ENCODE peak calls at places on chromosomes 4 and X, in four cellular contexts. One of them, this sample, is unnamed.
A peak's percentile ranks its signal among the peaks of the same experiment; 100 is the strongest.

GRCh38 chr4:23266401-23266800 is 573.7 kb downstream of the GBA3 start:
- DNase-seq in upper lobe of right lung: no peak
- DNase-seq in vagina: no peak
- DNase-seq in esophagus squamous epithelium: no peak
- DNase-seq in this sample: no peak

GRCh38 chrX:17395154-17395553 is 20.2 kb downstream of the NHS start:
- DNase-seq in vagina: no peak
- DNase-seq in esophagus squamous epithelium: no peak
- DNase-seq in upper lobe of right lung: no peak
- DNase-seq in this sample: no peak

GRCh38 chr4:137909910-137910309 is 332.2 kb downstream of the SLC7A11 start:
- DNase-seq in vagina: no peak
- DNase-seq in upper lobe of right lung: peak; percentile 45
- DNase-seq in esophagus squamous epithelium: no peak
- DNase-seq in this sample: no peak

GRCh38 chrX:44748014-44748413 is 95.8 kb upstream of the DUSP21 start:
- DNase-seq in vagina: no peak
- DNase-seq in upper lobe of right lung: no peak
- DNase-seq in esophagus squamous epithelium: no peak
- DNase-seq in this sample: no peak

GRCh38 chr4:169017971-169018370 is 7.9 kb upstream of the CBR4 start:
- DNase-seq in upper lobe of right lung: no peak
- DNase-seq in vagina: no peak
- DNase-seq in esophagus squamous epithelium: no peak
- DNase-seq in this sample: no peak

GRCh38 chr4:35125995-35126712 is 1118.2 kb downstream of the ARAP2 start:
- DNase-seq in esophagus squamous epithelium: no peak
- DNase-seq in upper lobe of right lung: no peak
- DNase-seq in vagina: no peak
- DNase-seq in this sample: no peak

GRCh38 chrX:30010471-30010870 is 204.9 kb upstream of the MAGEB2 start:
- DNase-seq in vagina: no peak
- DNase-seq in upper lobe of right lung: no peak
- DNase-seq in esophagus squamous epithelium: no peak
- DNase-seq in this sample: no peak

GRCh38 chr4:623914-624626 is 1.3 kb upstream of the PDE6B start:
- DNase-seq in vagina: no peak
- DNase-seq in upper lobe of right lung: no peak
- DNase-seq in esophagus squamous epithelium: no peak
- DNase-seq in this sample: no peak

GRCh38 chrX:21840199-21840557 is 761 bp downstream of the MBTPS2 start:
- DNase-seq in esophagus squamous epithelium: no peak
- DNase-seq in upper lobe of right lung: no peak
- DNase-seq in vagina: no peak
- DNase-seq in this sample: no peak

GRCh38 chr4:170758988-170759387 is 669.2 kb upstream of the AADAT start:
- DNase-seq in upper lobe of right lung: no peak
- DNase-seq in esophagus squamous epithelium: no peak
- DNase-seq in vagina: no peak
- DNase-seq in this sample: no peak

GRCh38 chr4:16066586-16067128 is 17.2 kb downstream of the PROM1 start:
- DNase-seq in vagina: no peak
- DNase-seq in upper lobe of right lung: no peak
- DNase-seq in esophagus squamous epithelium: no peak
- DNase-seq in this sample: no peak

GRCh38 chr4:7287918-7288280 is 95.6 kb downstream of the SORCS2 start:
- DNase-seq in vagina: no peak
- DNase-seq in upper lobe of right lung: no peak
- DNase-seq in esophagus squamous epithelium: no peak
- DNase-seq in this sample: no peak

GRCh38 chr4:141169391-141169790 is 36.1 kb upstream of the RNF150 start:
- DNase-seq in esophagus squamous epithelium: no peak
- DNase-seq in vagina: no peak
- DNase-seq in upper lobe of right lung: no peak
- DNase-seq in this sample: no peak

GRCh38 chr4:138190452-138190858 is 51.7 kb downstream of the SLC7A11 start:
- DNase-seq in upper lobe of right lung: no peak
- DNase-seq in vagina: no peak
- DNase-seq in esophagus squamous epithelium: no peak
- DNase-seq in this sample: no peak

GRCh38 chr4:32680946-32681345 is 1960.8 kb downstream of the PCDH7 start:
- DNase-seq in esophagus squamous epithelium: no peak
- DNase-seq in vagina: no peak
- DNase-seq in upper lobe of right lung: no peak
- DNase-seq in this sample: no peak

GRCh38 chr4:17324431-17324830 is 187.5 kb downstream of the QDPR start:
- DNase-seq in esophagus squamous epithelium: no peak
- DNase-seq in upper lobe of right lung: no peak
- DNase-seq in vagina: no peak
- DNase-seq in this sample: peak; percentile 19

GRCh38 chr4:48033825-48034413 is 17.3 kb downstream of the NIPAL1 start:
- DNase-seq in vagina: no peak
- DNase-seq in upper lobe of right lung: no peak
- DNase-seq in esophagus squamous epithelium: no peak
- DNase-seq in this sample: no peak

GRCh38 chr4:184913356-184914143 is 87.8 kb upstream of the ACSL1 start:
- DNase-seq in vagina: no peak
- DNase-seq in esophagus squamous epithelium: no peak
- DNase-seq in upper lobe of right lung: no peak
- DNase-seq in this sample: no peak

GRCh38 chr4:142282870-142283431 is 563.1 kb downstream of the INPP4B start:
- DNase-seq in esophagus squamous epithelium: no peak
- DNase-seq in vagina: no peak
- DNase-seq in upper lobe of right lung: no peak
- DNase-seq in this sample: no peak

GRCh38 chr4:183287309-183287659 is 32.8 kb downstream of the CLDN22 start:
- DNase-seq in upper lobe of right lung: no peak
- DNase-seq in esophagus squamous epithelium: no peak
- DNase-seq in vagina: no peak
- DNase-seq in this sample: no peak

GRCh38 chrX:65668362-65669310 is 1.2 kb downstream of the MSN start:
- DNase-seq in upper lobe of right lung: peak; percentile 76
- DNase-seq in esophagus squamous epithelium: peak; percentile 12
- DNase-seq in vagina: no peak
- DNase-seq in this sample: peak; percentile 21

GRCh38 chr4:26985836-26986235 is 125.2 kb downstream of the STIM2 start:
- DNase-seq in esophagus squamous epithelium: no peak
- DNase-seq in vagina: no peak
- DNase-seq in upper lobe of right lung: no peak
- DNase-seq in this sample: no peak

GRCh38 chr4:16860506-16860905 is 37.9 kb downstream of the LDB2 start:
- DNase-seq in esophagus squamous epithelium: no peak
- DNase-seq in upper lobe of right lung: no peak
- DNase-seq in vagina: no peak
- DNase-seq in this sample: no peak

DNA sequence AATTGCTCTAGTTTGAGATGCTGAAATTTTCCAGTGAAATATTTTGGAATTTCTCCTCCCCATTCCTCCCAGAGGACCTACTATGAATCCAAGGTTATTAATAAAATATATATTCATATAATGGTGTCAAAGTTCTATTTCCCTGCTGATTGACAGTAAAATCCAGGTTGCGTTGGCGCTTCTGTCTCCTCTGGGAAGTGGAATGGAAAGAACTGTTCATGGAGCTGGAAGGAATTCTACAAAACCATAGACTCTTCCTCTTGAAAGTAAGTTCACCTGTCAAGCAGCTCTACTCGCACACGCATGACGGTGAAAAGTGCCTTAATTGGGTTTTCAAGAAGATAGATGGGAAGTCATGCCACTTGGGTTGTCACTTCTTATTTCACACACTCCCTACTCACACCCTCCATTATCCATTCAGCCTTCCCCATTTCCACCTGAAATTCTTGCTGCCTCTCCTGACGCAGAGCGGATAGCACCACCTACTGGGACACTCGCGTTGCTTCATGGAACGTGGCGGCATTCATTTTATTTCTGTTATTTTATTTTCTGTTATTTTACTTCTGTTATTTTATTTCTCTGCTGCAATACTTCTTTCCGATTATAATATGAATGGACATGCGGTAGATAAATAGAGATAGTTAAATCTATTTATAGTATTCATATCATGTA is 351.5 kb downstream of the NLGN4X start:
- DNase-seq in upper lobe of right lung: no peak
- DNase-seq in vagina: no peak
- DNase-seq in esophagus squamous epithelium: no peak
- DNase-seq in this sample: peak; percentile 23
- TF ChIP-seq CTCF in upper lobe of right lung: peak; percentile 46
- TF ChIP-seq CTCF in vagina: no peak
- TF ChIP-seq CTCF in esophagus squamous epithelium: no peak
- TF ChIP-seq CTCF in this sample: peak; percentile 57

GRCh38 chr4:67106846-67107467 is 438.3 kb downstream of the CENPC start:
- DNase-seq in upper lobe of right lung: no peak
- DNase-seq in vagina: no peak
- DNase-seq in esophagus squamous epithelium: no peak
- DNase-seq in this sample: peak; percentile 61

GRCh38 chr4:67104145-67104544 is 441.2 kb downstream of the CENPC start:
- DNase-seq in upper lobe of right lung: no peak
- DNase-seq in vagina: no peak
- DNase-seq in esophagus squamous epithelium: no peak
- DNase-seq in this sample: no peak

DNA sequence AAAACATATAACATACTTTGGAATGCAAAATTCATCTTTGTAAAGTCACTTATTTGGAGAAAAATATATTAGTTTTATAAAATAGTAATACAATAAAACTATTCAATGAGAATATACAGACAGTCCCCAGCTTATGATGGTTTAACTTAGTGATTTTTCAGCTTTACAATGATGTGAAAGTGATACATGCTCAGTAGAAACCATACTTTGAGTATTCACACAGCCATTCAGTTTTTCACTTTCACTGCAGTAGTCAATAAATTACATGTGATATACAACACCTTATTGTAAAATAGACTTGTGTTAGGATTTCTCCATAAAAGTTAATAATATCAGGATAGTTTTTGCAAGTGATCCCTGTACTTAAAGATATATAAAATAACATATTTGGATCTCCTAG is 436.0 kb downstream of the CENPC start:
- DNase-seq in vagina: no peak
- DNase-seq in upper lobe of right lung: no peak
- DNase-seq in esophagus squamous epithelium: no peak
- DNase-seq in this sample: no peak
- TF ChIP-seq CTCF in vagina: no peak
- TF ChIP-seq CTCF in upper lobe of right lung: no peak
- TF ChIP-seq CTCF in esophagus squamous epithelium: no peak
- TF ChIP-seq CTCF in this sample: no peak

GRCh38 chr4:186536285-186536684 is 19.1 kb downstream of the MTNR1A start:
- DNase-seq in upper lobe of right lung: no peak
- DNase-seq in esophagus squamous epithelium: no peak
- DNase-seq in vagina: no peak
- DNase-seq in this sample: no peak
- TF ChIP-seq CTCF in upper lobe of right lung: no peak
- TF ChIP-seq CTCF in esophagus squamous epithelium: no peak
- TF ChIP-seq CTCF in vagina: no peak
- TF ChIP-seq CTCF in this sample: no peak

DNA sequence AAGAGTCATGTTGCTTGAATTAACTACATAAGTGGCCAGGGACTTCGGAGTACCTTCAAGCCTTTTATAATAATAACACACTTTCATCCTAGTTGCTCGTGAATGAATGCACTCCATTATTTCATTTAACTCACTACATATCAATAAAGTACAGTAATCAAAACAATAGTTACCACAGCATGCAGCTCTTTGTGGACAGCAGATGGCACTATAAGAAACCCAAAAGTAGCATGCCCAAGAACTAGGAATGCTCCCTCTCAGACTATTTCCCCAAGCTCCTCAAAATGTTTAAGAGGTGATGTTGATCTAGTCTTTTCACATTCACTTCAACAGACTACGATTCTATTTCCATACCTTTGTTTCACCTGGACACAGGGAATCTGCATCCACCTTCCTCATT is 500.8 kb upstream of the DIAPH2 start:
- DNase-seq in vagina: no peak
- DNase-seq in esophagus squamous epithelium: no peak
- DNase-seq in upper lobe of right lung: no peak
- DNase-seq in this sample: no peak
- TF ChIP-seq CTCF in vagina: no peak
- TF ChIP-seq CTCF in esophagus squamous epithelium: no peak
- TF ChIP-seq CTCF in upper lobe of right lung: peak; percentile 18
- TF ChIP-seq CTCF in this sample: no peak

GRCh38 chr4:152458801-152459302 is 77.0 kb downstream of the FBXW7 start:
- DNase-seq in upper lobe of right lung: no peak
- DNase-seq in esophagus squamous epithelium: no peak
- DNase-seq in vagina: no peak
- DNase-seq in this sample: no peak

GRCh38 chr4:152459326-152459725 is 76.6 kb downstream of the FBXW7 start:
- DNase-seq in vagina: no peak
- DNase-seq in esophagus squamous epithelium: no peak
- DNase-seq in upper lobe of right lung: no peak
- DNase-seq in this sample: no peak

GRCh38 chr4:152456609-152457008 is 79.3 kb downstream of the FBXW7 start:
- DNase-seq in esophagus squamous epithelium: no peak
- DNase-seq in upper lobe of right lung: no peak
- DNase-seq in vagina: no peak
- DNase-seq in this sample: no peak

GRCh38 chr4:152451496-152451895 is 84.4 kb downstream of the FBXW7 start:
- DNase-seq in esophagus squamous epithelium: no peak
- DNase-seq in vagina: no peak
- DNase-seq in upper lobe of right lung: no peak
- DNase-seq in this sample: no peak

DNA sequence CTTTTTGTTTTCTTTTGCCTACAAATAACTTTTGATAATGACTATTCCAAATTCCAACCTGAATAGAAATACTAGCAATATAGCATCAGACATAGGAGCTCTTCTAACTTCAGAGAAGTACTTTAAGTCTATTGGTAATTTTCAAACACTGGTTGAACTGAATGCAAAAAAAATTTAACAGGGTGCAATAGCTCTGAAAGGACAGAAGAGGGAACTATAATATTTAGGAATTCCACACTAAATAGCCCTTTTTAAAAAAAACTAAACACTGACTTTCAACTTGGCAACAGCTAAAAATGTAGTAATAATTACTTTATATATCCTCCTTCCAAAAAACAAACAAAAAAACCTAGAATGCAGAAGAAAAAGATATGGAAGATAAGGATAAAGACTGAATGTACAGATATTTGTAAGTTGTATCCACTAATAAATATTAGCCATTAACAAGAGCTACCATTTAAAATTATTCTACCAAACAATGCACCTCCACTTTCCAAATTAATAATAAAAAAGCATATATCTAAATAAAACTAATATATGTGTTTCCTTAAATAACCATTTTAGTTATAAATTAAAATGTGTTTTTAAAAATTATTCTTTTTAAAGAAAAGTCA is 81.4 kb downstream of the FBXW7 start:
- DNase-seq in esophagus squamous epithelium: no peak
- DNase-seq in upper lobe of right lung: no peak
- DNase-seq in vagina: no peak
- DNase-seq in this sample: no peak
- TF ChIP-seq CTCF in esophagus squamous epithelium: peak; percentile 62
- TF ChIP-seq CTCF in upper lobe of right lung: peak; percentile 66
- TF ChIP-seq CTCF in vagina: peak; percentile 26
- TF ChIP-seq CTCF in this sample: peak; percentile 74

This sample was measured in glutamatergic neuron.